ENCODE peak calls at places on chromosomes 12 and 14, in seven cellular contexts. N, I, Y, C, U, T and O are unnamed samples.

GRCh38 chr12:20950248-20950647 is 139.7 kb downstream of the SLCO1B3 start:
- DNase-seq in N (no peak), I (peak), Y (no peak), C (peak), U (no peak), T (no peak), O (no peak)

GRCh38 chr12:11651785-11652184 is 2.3 kb downstream of the ETV6 start:
- DNase-seq in N (no peak), I (peak), Y (no peak), C (no peak), U (no peak), T (peak), O (no peak)

GRCh38 chr14:84496677-84497076 is 1033.3 kb upstream of the FLRT2 start:
- DNase-seq in N (no peak), I (no peak), Y (no peak), C (no peak), U (no peak), T (no peak), O (no peak)

GRCh38 chr12:77983859-77984258 is 153.2 kb downstream of the NAV3 start:
- DNase-seq in N (no peak), I (no peak), Y (no peak), C (no peak), U (no peak), T (no peak), O (no peak)

GRCh38 chr12:52417742-52418141 is 11.6 kb upstream of the KRT82 start:
- DNase-seq in N (no peak), I (no peak), Y (no peak), C (no peak), U (no peak), T (no peak), O (peak)

GRCh38 chr14:77133718-77134338 is 7.8 kb downstream of the ZDHHC22 start:
- DNase-seq in N (peak), I (peak), Y (no peak), C (no peak), U (peak), T (peak), O (peak)

GRCh38 chr12:131370321-131370720 is 340.6 kb upstream of the SFSWAP start:
- DNase-seq in N (no peak), I (no peak), Y (peak), C (no peak), U (peak), T (no peak), O (no peak)

GRCh38 chr12:14482361-14482760 is 85.3 kb downstream of the PLBD1 start:
- DNase-seq in N (no peak), I (no peak), Y (no peak), C (no peak), U (no peak), T (no peak), O (no peak)

GRCh38 chr14:51424569-51425251 is 184.7 kb downstream of the TMX1 start:
- DNase-seq in N (no peak), I (peak), Y (no peak), C (no peak), U (no peak), T (no peak), O (no peak)

GRCh38 chr14:100825691-100826331 is at the start of gene MEG3:
- DNase-seq in N (no peak), I (peak), Y (no peak), C (no peak), U (no peak), T (peak), O (peak)

DNA sequence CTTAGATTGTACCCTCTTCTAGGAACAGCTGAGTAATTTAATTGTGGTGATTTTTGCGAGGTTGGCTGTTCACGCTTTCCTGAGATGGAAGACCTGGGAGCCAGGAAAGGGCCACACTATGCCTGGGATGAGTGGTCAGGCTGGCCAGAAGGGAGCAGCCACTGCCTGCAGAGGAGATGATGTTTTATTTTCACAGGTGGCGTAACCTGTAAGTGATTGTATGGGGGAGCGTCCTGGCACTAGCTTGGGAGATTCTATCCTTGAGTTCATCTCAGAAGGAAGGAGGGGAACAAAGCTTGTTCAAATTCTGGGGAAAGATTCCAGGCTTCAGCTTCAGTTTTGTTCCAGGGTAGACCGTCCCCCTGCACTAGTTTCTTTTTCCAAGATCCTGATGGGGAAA is 1.2 kb downstream of the RPH3A start:
- DNase-seq in N (no peak), I (no peak), Y (no peak), C (no peak), U (no peak), T (no peak), O (no peak)
- H3K4me3 ChIP-seq in N (no peak), I (no peak), Y (no peak), C (no peak), U (no peak), T (no peak), O (no peak)

GRCh38 chr12:47773858-47774580 is 981 bp downstream of the SLC48A1 start:
- DNase-seq in N (no peak), I (no peak), Y (no peak), C (no peak), U (no peak), T (no peak), O (peak)
- TF ChIP-seq POLR2A in N (no peak), I (no peak), Y (no peak), C (no peak), U (no peak), T (no peak), O (no peak)

GRCh38 chr12:56202366-56202765 is 13.1 kb upstream of the SMARCC2 start:
- DNase-seq in N (no peak), I (peak), Y (no peak), C (no peak), U (no peak), T (no peak), O (no peak)
- TF ChIP-seq POLR2AphosphoS5 in N (no peak), I (no peak), Y (no peak), C (no peak), U (no peak), T (no peak), O (no peak)

GRCh38 chr14:73237219-73237785 is at the start of gene PAPLN:
- DNase-seq in N (peak), I (no peak), Y (no peak), C (no peak), U (no peak), T (peak), O (peak)

GRCh38 chr14:73239463-73240241 is 2.3 kb downstream of the PAPLN start:
- DNase-seq in N (no peak), I (peak), Y (no peak), C (no peak), U (peak), T (peak), O (no peak)

GRCh38 chr14:73238262-73238852 is 1.1 kb downstream of the PAPLN start:
- DNase-seq in N (no peak), I (peak), Y (no peak), C (no peak), U (no peak), T (no peak), O (no peak)

GRCh38 chr14:73237786-73238261 is 518 bp downstream of the PAPLN start:
- DNase-seq in N (no peak), I (no peak), Y (no peak), C (no peak), U (no peak), T (no peak), O (peak)

DNA sequence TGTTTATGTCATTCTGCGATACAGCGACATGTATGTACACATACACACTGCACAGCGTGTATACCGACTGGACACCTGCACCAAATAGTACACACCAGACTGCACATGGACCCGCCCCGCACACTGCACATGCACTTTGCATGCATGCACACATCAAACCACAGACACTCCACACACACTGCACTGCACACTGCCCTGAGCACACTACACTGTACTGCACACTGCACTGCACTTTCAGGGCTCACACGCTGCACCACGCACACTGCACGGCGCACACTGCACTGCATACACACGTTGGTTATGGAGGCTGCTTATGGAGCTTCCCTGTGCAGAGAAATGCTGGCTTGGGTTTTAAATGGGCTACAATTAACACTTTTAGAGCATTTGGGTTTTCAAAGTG is 1.6 kb downstream of the PAPLN start:
- DNase-seq in N (no peak), I (no peak), Y (no peak), C (no peak), U (no peak), T (no peak), O (no peak)
- H3K4me3 ChIP-seq in N (peak), I (no peak), Y (peak), C (no peak), U (peak), T (no peak), O (peak)

GRCh38 chr14:88753873-88754272 is 38.9 kb downstream of the EML5 start:
- DNase-seq in N (no peak), I (no peak), Y (no peak), C (no peak), U (no peak), T (no peak), O (no peak)
- TF ChIP-seq POLR2A in N (no peak), I (no peak), Y (no peak), C (no peak), U (no peak), T (no peak), O (no peak)